ENCODE peak calls at places on chromosomes 7 and 10, in four cellular contexts. One of them, this sample, is unnamed.

GRCh38 chr7:99258501-99258900 is 14.1 kb upstream of the MYH16 start:
- DNase-seq in bronchial epithelial cell: peak; percentile 73
- DNase-seq in effector memory CD4-positive, alpha-beta T cell: no peak
- DNase-seq in cardiac fibroblast: peak; percentile 40
- DNase-seq in this sample: no peak

GRCh38 chr10:97454330-97455036 is 8.5 kb downstream of the ZDHHC16 start:
- DNase-seq in effector memory CD4-positive, alpha-beta T cell: no peak
- DNase-seq in bronchial epithelial cell: peak; percentile 82
- DNase-seq in cardiac fibroblast: peak; percentile 75
- DNase-seq in this sample: no peak

GRCh38 chr10:110600487-110601101 is 33.1 kb downstream of the SMC3 start:
- DNase-seq in bronchial epithelial cell: peak; percentile 76
- DNase-seq in effector memory CD4-positive, alpha-beta T cell: no peak
- DNase-seq in cardiac fibroblast: peak; percentile 80
- DNase-seq in this sample: peak; percentile 66

GRCh38 chr7:151460474-151460855 is 20.5 kb upstream of the CRYGN start:
- DNase-seq in effector memory CD4-positive, alpha-beta T cell: no peak
- DNase-seq in bronchial epithelial cell: no peak
- DNase-seq in cardiac fibroblast: no peak
- DNase-seq in this sample: no peak

GRCh38 chr10:112912441-112912911 is 37.6 kb upstream of the TCF7L2 start:
- DNase-seq in cardiac fibroblast: peak; percentile 73
- DNase-seq in bronchial epithelial cell: peak; percentile 15
- DNase-seq in effector memory CD4-positive, alpha-beta T cell: no peak
- DNase-seq in this sample: no peak

GRCh38 chr7:84049034-84049433 is 145.6 kb downstream of the SEMA3A start:
- DNase-seq in bronchial epithelial cell: no peak
- DNase-seq in effector memory CD4-positive, alpha-beta T cell: no peak
- DNase-seq in cardiac fibroblast: no peak
- DNase-seq in this sample: no peak

GRCh38 chr7:16918288-16918895 is 36.6 kb upstream of the AGR3 start:
- DNase-seq in effector memory CD4-positive, alpha-beta T cell: no peak
- DNase-seq in cardiac fibroblast: peak; percentile 67
- DNase-seq in bronchial epithelial cell: peak; percentile 69
- DNase-seq in this sample: peak; percentile 42

GRCh38 chr10:112229901-112230300 is 46.3 kb upstream of the GPAM start:
- DNase-seq in cardiac fibroblast: no peak
- DNase-seq in effector memory CD4-positive, alpha-beta T cell: no peak
- DNase-seq in bronchial epithelial cell: no peak
- DNase-seq in this sample: no peak

GRCh38 chr10:8179081-8179480 is 124.6 kb downstream of the GATA3 start:
- DNase-seq in bronchial epithelial cell: no peak
- DNase-seq in cardiac fibroblast: no peak
- DNase-seq in effector memory CD4-positive, alpha-beta T cell: no peak
- DNase-seq in this sample: no peak

GRCh38 chr7:45922810-45923209 is 1.7 kb upstream of the IGFBP3 start:
- DNase-seq in effector memory CD4-positive, alpha-beta T cell: no peak
- DNase-seq in bronchial epithelial cell: peak; percentile 18
- DNase-seq in cardiac fibroblast: peak; percentile 25
- DNase-seq in this sample: no peak

GRCh38 chr7:42661312-42661711 is 250.6 kb downstream of the C7orf25 start:
- DNase-seq in bronchial epithelial cell: peak; percentile 96
- DNase-seq in effector memory CD4-positive, alpha-beta T cell: no peak
- DNase-seq in cardiac fibroblast: peak; percentile 73
- DNase-seq in this sample: no peak

GRCh38 chr7:670501-671390 is 55.8 kb upstream of the DNAAF5 start:
- DNase-seq in bronchial epithelial cell: no peak
- DNase-seq in cardiac fibroblast: no peak
- DNase-seq in effector memory CD4-positive, alpha-beta T cell: no peak
- DNase-seq in this sample: no peak

GRCh38 chr7:30984359-30985107 is 20.8 kb downstream of the GHRHR start:
- DNase-seq in bronchial epithelial cell: peak; percentile 74
- DNase-seq in cardiac fibroblast: peak; percentile 64
- DNase-seq in effector memory CD4-positive, alpha-beta T cell: no peak
- DNase-seq in this sample: no peak

GRCh38 chr7:19353158-19353557 is 207.9 kb upstream of the FERD3L start:
- DNase-seq in effector memory CD4-positive, alpha-beta T cell: no peak
- DNase-seq in cardiac fibroblast: no peak
- DNase-seq in bronchial epithelial cell: no peak
- DNase-seq in this sample: no peak

GRCh38 chr7:111301891-111302290 is 211.0 kb downstream of the LRRN3 start:
- DNase-seq in bronchial epithelial cell: peak; percentile 1
- DNase-seq in cardiac fibroblast: no peak
- DNase-seq in effector memory CD4-positive, alpha-beta T cell: no peak
- DNase-seq in this sample: no peak

GRCh38 chr10:93515963-93516450 is 19.6 kb downstream of the CEP55 start:
- DNase-seq in cardiac fibroblast: peak; percentile 20
- DNase-seq in effector memory CD4-positive, alpha-beta T cell: no peak
- DNase-seq in bronchial epithelial cell: no peak
- DNase-seq in this sample: no peak

GRCh38 chr10:16116404-16117304 is 256.3 kb upstream of the MINDY3 start:
- DNase-seq in effector memory CD4-positive, alpha-beta T cell: no peak
- DNase-seq in cardiac fibroblast: peak; percentile 32
- DNase-seq in bronchial epithelial cell: peak; percentile 12
- DNase-seq in this sample: peak; percentile 42

GRCh38 chr7:98805956-98806838 is 63.6 kb downstream of the TMEM130 start:
- DNase-seq in effector memory CD4-positive, alpha-beta T cell: no peak
- DNase-seq in cardiac fibroblast: no peak
- DNase-seq in bronchial epithelial cell: no peak
- DNase-seq in this sample: no peak

GRCh38 chr7:157004050-157004838 is 6.2 kb downstream of the MNX1 start:
- DNase-seq in cardiac fibroblast: peak; percentile 48
- DNase-seq in effector memory CD4-positive, alpha-beta T cell: no peak
- DNase-seq in bronchial epithelial cell: no peak
- DNase-seq in this sample: no peak

GRCh38 chr10:132192076-132192975 is 5.6 kb downstream of the DPYSL4 start:
- DNase-seq in bronchial epithelial cell: no peak
- DNase-seq in effector memory CD4-positive, alpha-beta T cell: no peak
- DNase-seq in cardiac fibroblast: no peak
- DNase-seq in this sample: no peak

GRCh38 chr10:119973261-119973660 is 80.7 kb downstream of the SEC23IP start:
- DNase-seq in bronchial epithelial cell: peak; percentile 18
- DNase-seq in cardiac fibroblast: no peak
- DNase-seq in effector memory CD4-positive, alpha-beta T cell: no peak
- DNase-seq in this sample: peak; percentile 20

GRCh38 chr7:127885843-127886242 is 145.4 kb downstream of the LRRC4 start:
- DNase-seq in bronchial epithelial cell: peak; percentile 35
- DNase-seq in cardiac fibroblast: peak; percentile 71
- DNase-seq in effector memory CD4-positive, alpha-beta T cell: no peak
- DNase-seq in this sample: no peak

GRCh38 chr10:17880596-17880995 is 71.1 kb upstream of the SLC39A12 start:
- DNase-seq in effector memory CD4-positive, alpha-beta T cell: no peak
- DNase-seq in bronchial epithelial cell: no peak
- DNase-seq in cardiac fibroblast: no peak
- DNase-seq in this sample: no peak

GRCh38 chr7:112132123-112132694 is 74.0 kb downstream of the DOCK4 start:
- DNase-seq in effector memory CD4-positive, alpha-beta T cell: no peak
- DNase-seq in cardiac fibroblast: peak; percentile 16
- DNase-seq in bronchial epithelial cell: no peak
- DNase-seq in this sample: no peak

GRCh38 chr7:143305423-143306070 is 10.4 kb upstream of the CLCN1 start:
- DNase-seq in bronchial epithelial cell: peak; percentile 52
- DNase-seq in cardiac fibroblast: peak; percentile 66
- DNase-seq in effector memory CD4-positive, alpha-beta T cell: peak; percentile 40
- DNase-seq in this sample: no peak

GRCh38 chr7:28954446-28954845 is 3.7 kb downstream of the TRIL start:
- DNase-seq in bronchial epithelial cell: no peak
- DNase-seq in effector memory CD4-positive, alpha-beta T cell: no peak
- DNase-seq in cardiac fibroblast: no peak
- DNase-seq in this sample: no peak

GRCh38 chr7:28955356-28955722 is 2.8 kb downstream of the TRIL start:
- DNase-seq in effector memory CD4-positive, alpha-beta T cell: no peak
- DNase-seq in bronchial epithelial cell: no peak
- DNase-seq in cardiac fibroblast: no peak
- DNase-seq in this sample: no peak

GRCh38 chr7:28953628-28954027 is 4.5 kb downstream of the TRIL start:
- DNase-seq in cardiac fibroblast: peak; percentile 56
- DNase-seq in effector memory CD4-positive, alpha-beta T cell: no peak
- DNase-seq in bronchial epithelial cell: no peak
- DNase-seq in this sample: no peak

GRCh38 chr7:28955723-28956607 is 2.2 kb downstream of the TRIL start:
- DNase-seq in bronchial epithelial cell: peak; percentile 26
- DNase-seq in cardiac fibroblast: peak; percentile 63
- DNase-seq in effector memory CD4-positive, alpha-beta T cell: no peak
- DNase-seq in this sample: no peak

GRCh38 chr7:28954936-28955335 is 3.2 kb downstream of the TRIL start:
- DNase-seq in cardiac fibroblast: no peak
- DNase-seq in effector memory CD4-positive, alpha-beta T cell: no peak
- DNase-seq in bronchial epithelial cell: no peak
- DNase-seq in this sample: no peak
- H3K4me3 ChIP-seq in cardiac fibroblast: no peak overlapping the region
- H3K4me3 ChIP-seq in effector memory CD4-positive, alpha-beta T cell: no peak overlapping the region
- H3K4me3 ChIP-seq in bronchial epithelial cell: no peak overlapping the region
- H3K4me3 ChIP-seq in this sample: no peak overlapping the region

GRCh38 chr10:75407296-75407715 is 5.7 kb upstream of the ZNF503 start:
- DNase-seq in cardiac fibroblast: no peak
- DNase-seq in bronchial epithelial cell: no peak
- DNase-seq in effector memory CD4-positive, alpha-beta T cell: no peak
- DNase-seq in this sample: no peak
- H3K4me3 ChIP-seq in cardiac fibroblast: no peak overlapping the region
- H3K4me3 ChIP-seq in bronchial epithelial cell: peak overlapping the region; percentile 75
- H3K4me3 ChIP-seq in effector memory CD4-positive, alpha-beta T cell: no peak overlapping the region
- H3K4me3 ChIP-seq in this sample: no peak overlapping the region

GRCh38 chr7:106138776-106139175 is 26.7 kb upstream of the SYPL1 start:
- DNase-seq in bronchial epithelial cell: no peak
- DNase-seq in cardiac fibroblast: no peak
- DNase-seq in effector memory CD4-positive, alpha-beta T cell: no peak
- DNase-seq in this sample: no peak
- H3K4me3 ChIP-seq in bronchial epithelial cell: no peak overlapping the region
- H3K4me3 ChIP-seq in cardiac fibroblast: no peak overlapping the region
- H3K4me3 ChIP-seq in effector memory CD4-positive, alpha-beta T cell: no peak overlapping the region
- H3K4me3 ChIP-seq in this sample: no peak overlapping the region

GRCh38 chr7:47757946-47758371 is 176.0 kb upstream of the TNS3 start:
- DNase-seq in cardiac fibroblast: peak; percentile 95
- DNase-seq in bronchial epithelial cell: peak; percentile 32
- DNase-seq in effector memory CD4-positive, alpha-beta T cell: no peak
- DNase-seq in this sample: no peak
- H3K4me3 ChIP-seq in cardiac fibroblast: no peak overlapping the region
- H3K4me3 ChIP-seq in bronchial epithelial cell: no peak overlapping the region
- H3K4me3 ChIP-seq in effector memory CD4-positive, alpha-beta T cell: no peak overlapping the region
- H3K4me3 ChIP-seq in this sample: no peak overlapping the region

DNA sequence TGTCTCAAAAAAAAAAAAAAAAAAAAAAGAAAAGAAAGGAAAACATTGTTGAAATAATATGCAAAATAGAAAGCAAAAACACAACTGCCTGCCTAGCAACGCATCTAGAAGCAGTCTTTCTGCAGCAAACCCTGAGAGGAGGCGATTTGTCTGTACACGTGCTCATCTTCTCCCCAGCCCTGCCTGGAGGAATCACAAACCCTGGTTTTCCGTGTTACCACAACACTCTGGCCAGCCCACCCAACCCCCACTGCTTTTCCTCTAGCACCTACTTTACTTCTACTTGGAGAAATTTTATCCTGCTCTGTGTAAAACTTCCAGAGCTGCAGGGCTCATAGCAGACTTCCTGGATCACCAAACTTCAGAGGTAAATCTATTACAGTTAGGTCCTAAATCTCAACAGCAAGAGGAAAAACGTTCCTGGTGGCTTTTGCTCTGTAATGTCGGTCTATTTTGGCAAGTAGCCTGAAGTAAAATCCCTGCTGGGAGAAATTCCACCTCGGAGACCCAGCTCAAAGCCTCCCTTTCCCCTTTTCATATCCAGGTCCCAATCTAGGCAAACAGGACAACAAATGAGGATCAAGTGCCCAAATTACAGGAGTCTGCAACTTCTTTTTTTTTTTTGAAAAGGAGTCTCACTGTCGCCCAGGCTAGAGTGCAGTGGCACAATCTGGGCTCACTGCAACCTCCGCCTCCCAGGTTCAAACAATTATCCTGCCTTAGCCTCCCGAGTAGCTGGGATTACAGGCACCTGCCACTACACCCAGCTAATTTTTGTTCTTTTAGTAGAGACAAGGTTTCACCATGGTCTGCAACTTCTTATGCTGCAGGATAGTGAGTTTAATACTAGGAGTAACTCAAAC is 91.6 kb downstream of the DNMBP start:
- DNase-seq in effector memory CD4-positive, alpha-beta T cell: no peak
- DNase-seq in bronchial epithelial cell: no peak
- DNase-seq in cardiac fibroblast: peak; percentile 77
- DNase-seq in this sample: no peak
- H3K4me3 ChIP-seq in effector memory CD4-positive, alpha-beta T cell: no peak overlapping the region
- H3K4me3 ChIP-seq in bronchial epithelial cell: no peak overlapping the region
- H3K4me3 ChIP-seq in cardiac fibroblast: peak overlapping the region; percentile 13
- H3K4me3 ChIP-seq in this sample: no peak overlapping the region

GRCh38 chr10:22518167-22518724 is 172.9 kb downstream of the SPAG6 start:
- DNase-seq in bronchial epithelial cell: peak; percentile 18
- DNase-seq in effector memory CD4-positive, alpha-beta T cell: no peak
- DNase-seq in cardiac fibroblast: no peak
- DNase-seq in this sample: no peak

DNA sequence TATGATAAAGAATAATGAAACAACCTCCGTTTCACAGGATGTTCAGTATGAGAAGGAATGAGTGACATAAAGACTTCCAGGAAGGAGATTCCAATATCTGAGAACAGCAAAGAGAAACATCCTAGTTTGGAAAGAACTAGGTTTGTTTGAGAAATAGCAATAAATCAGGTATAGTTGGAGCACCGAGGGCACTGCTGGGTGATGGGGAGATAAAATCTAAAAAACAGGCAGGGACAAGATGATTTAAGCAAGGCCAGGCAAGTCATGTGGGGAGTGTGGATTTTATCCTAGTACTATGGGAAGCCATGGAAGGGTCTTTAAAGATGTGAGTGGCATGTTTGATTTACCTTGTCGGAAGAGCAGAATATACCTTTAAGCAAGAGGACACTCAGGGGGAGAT is 169.7 kb downstream of the SPAG6 start:
- DNase-seq in bronchial epithelial cell: no peak
- DNase-seq in cardiac fibroblast: no peak
- DNase-seq in effector memory CD4-positive, alpha-beta T cell: no peak
- DNase-seq in this sample: no peak
- H3K4me3 ChIP-seq in bronchial epithelial cell: no peak overlapping the region
- H3K4me3 ChIP-seq in cardiac fibroblast: no peak overlapping the region
- H3K4me3 ChIP-seq in effector memory CD4-positive, alpha-beta T cell: no peak overlapping the region
- H3K4me3 ChIP-seq in this sample: no peak overlapping the region

This sample was measured in Jurkat, Clone E6-1.